ENCODE peak calls at places on chromosomes 1 and 21, in four cellular contexts. One of them, this sample, is unnamed.

GRCh38 chr1:109886827-109887226 is 23.8 kb upstream of the CSF1 start:
- DNase-seq in activated CD4-positive, alpha-beta T cell treated with anti-CD3 and anti-CD28 coated beads, Interleukin-2, amount 10 ng/mL, durations not matched to agents 7 days and 5 days: no peak
- DNase-seq in dorsolateral prefrontal cortex: no peak
- DNase-seq in AG08396: no peak
- DNase-seq in this sample: no peak

GRCh38 chr1:117327008-117327407 is 40.2 kb upstream of the MAN1A2 start:
- DNase-seq in dorsolateral prefrontal cortex: no peak
- DNase-seq in AG08396: no peak
- DNase-seq in activated CD4-positive, alpha-beta T cell treated with anti-CD3 and anti-CD28 coated beads, Interleukin-2, amount 10 ng/mL, durations not matched to agents 7 days and 5 days: no peak
- DNase-seq in this sample: no peak

GRCh38 chr21:44377201-44377921 is 23.9 kb downstream of the TRPM2 start:
- DNase-seq in dorsolateral prefrontal cortex: no peak
- DNase-seq in activated CD4-positive, alpha-beta T cell treated with anti-CD3 and anti-CD28 coated beads, Interleukin-2, amount 10 ng/mL, durations not matched to agents 7 days and 5 days: no peak
- DNase-seq in AG08396: no peak
- DNase-seq in this sample: peak; percentile 61

GRCh38 chr1:31627301-31627929 is 9.9 kb downstream of the HCRTR1 start:
- DNase-seq in AG08396: no peak
- DNase-seq in dorsolateral prefrontal cortex: no peak
- DNase-seq in activated CD4-positive, alpha-beta T cell treated with anti-CD3 and anti-CD28 coated beads, Interleukin-2, amount 10 ng/mL, durations not matched to agents 7 days and 5 days: no peak
- DNase-seq in this sample: no peak

GRCh38 chr1:118185083-118185899 is at the start of gene SPAG17:
- DNase-seq in AG08396: peak; percentile 26
- DNase-seq in dorsolateral prefrontal cortex: peak; percentile 30
- DNase-seq in activated CD4-positive, alpha-beta T cell treated with anti-CD3 and anti-CD28 coated beads, Interleukin-2, amount 10 ng/mL, durations not matched to agents 7 days and 5 days: peak; percentile 14
- DNase-seq in this sample: no peak

GRCh38 chr21:42039911-42040351 is 29.8 kb upstream of the ZBTB21 start:
- DNase-seq in AG08396: peak; percentile 49
- DNase-seq in dorsolateral prefrontal cortex: no peak
- DNase-seq in activated CD4-positive, alpha-beta T cell treated with anti-CD3 and anti-CD28 coated beads, Interleukin-2, amount 10 ng/mL, durations not matched to agents 7 days and 5 days: no peak
- DNase-seq in this sample: peak; percentile 12

GRCh38 chr1:53771648-53772047 is 32.7 kb upstream of the GLIS1 start:
- DNase-seq in AG08396: peak; percentile 61
- DNase-seq in activated CD4-positive, alpha-beta T cell treated with anti-CD3 and anti-CD28 coated beads, Interleukin-2, amount 10 ng/mL, durations not matched to agents 7 days and 5 days: no peak
- DNase-seq in dorsolateral prefrontal cortex: no peak
- DNase-seq in this sample: no peak

GRCh38 chr1:224069138-224069537 is 44.8 kb upstream of the FBXO28 start:
- DNase-seq in activated CD4-positive, alpha-beta T cell treated with anti-CD3 and anti-CD28 coated beads, Interleukin-2, amount 10 ng/mL, durations not matched to agents 7 days and 5 days: no peak
- DNase-seq in dorsolateral prefrontal cortex: no peak
- DNase-seq in AG08396: no peak
- DNase-seq in this sample: no peak

GRCh38 chr1:212683357-212683722 is 16.3 kb downstream of the BATF3 start:
- DNase-seq in activated CD4-positive, alpha-beta T cell treated with anti-CD3 and anti-CD28 coated beads, Interleukin-2, amount 10 ng/mL, durations not matched to agents 7 days and 5 days: peak; percentile 52
- DNase-seq in dorsolateral prefrontal cortex: no peak
- DNase-seq in AG08396: no peak
- DNase-seq in this sample: no peak

GRCh38 chr21:42677339-42678117 is 24.1 kb downstream of the PDE9A start:
- DNase-seq in AG08396: no peak
- DNase-seq in dorsolateral prefrontal cortex: no peak
- DNase-seq in activated CD4-positive, alpha-beta T cell treated with anti-CD3 and anti-CD28 coated beads, Interleukin-2, amount 10 ng/mL, durations not matched to agents 7 days and 5 days: no peak
- DNase-seq in this sample: no peak

GRCh38 chr1:194252189-194252588 is 1065.8 kb upstream of the B3GALT2 start:
- DNase-seq in dorsolateral prefrontal cortex: no peak
- DNase-seq in activated CD4-positive, alpha-beta T cell treated with anti-CD3 and anti-CD28 coated beads, Interleukin-2, amount 10 ng/mL, durations not matched to agents 7 days and 5 days: no peak
- DNase-seq in AG08396: no peak
- DNase-seq in this sample: no peak